ENCODE peak calls at places on chromosomes 2 and 18, in eight cellular contexts. S is psoas muscle, A is HepG2, M is IMR-90, V is transverse colon, P is adipocyte, H is PC-9, N is prostate gland. J is an unnamed sample.

GRCh38 chr2:173187911-173188788 is 112.5 kb downstream of the MAP3K20 start:
- DNase-seq in S (no peak), A (no peak), M (peak; percentile 82), V (no peak), P (peak; percentile 71), H (no peak), N (no peak), J (no peak)

GRCh38 chr2:207531024-207531411 is 1.3 kb downstream of the CREB1 start:
- DNase-seq in S (no peak), A (no peak), M (no peak), V (no peak), P (peak; percentile 51), H (no peak), N (no peak), J (no peak)

GRCh38 chr18:67282796-67283195 is 233.7 kb downstream of the DSEL start:
- DNase-seq in S (no peak), A (no peak), M (peak; percentile 11), V (no peak), P (peak; percentile 69), H (no peak), N (no peak), J (no peak)

GRCh38 chr2:70959851-70960832 is 18.3 kb upstream of the ANKRD53 start:
- DNase-seq in S (no peak), A (no peak), M (no peak), V (no peak), P (no peak), H (no peak), N (no peak), J (no peak)

GRCh38 chr2:120199837-120200499 is 23.2 kb downstream of the TMEM185B start:
- DNase-seq in S (no peak), A (no peak), M (no peak), V (no peak), P (no peak), H (no peak), N (no peak), J (no peak)

GRCh38 chr2:200479617-200480292 is 30.1 kb downstream of the KCTD18 start:
- DNase-seq in S (no peak), A (peak; percentile 75), M (peak; percentile 87), V (no peak), P (peak; percentile 74), H (peak; percentile 41), N (peak; percentile 51), J (no peak)

GRCh38 chr2:72037322-72037721 is 110.3 kb downstream of the CYP26B1 start:
- DNase-seq in S (no peak), A (no peak), M (no peak), V (no peak), P (no peak), H (no peak), N (no peak), J (no peak)

GRCh38 chr18:39486268-39486667 is 1920.7 kb upstream of the CELF4 start:
- DNase-seq in S (no peak), A (no peak), M (no peak), V (no peak), P (no peak), H (no peak), N (no peak), J (no peak)

GRCh38 chr2:157432475-157433106 is 11.3 kb downstream of the CYTIP start:
- DNase-seq in S (no peak), A (no peak), M (no peak), V (no peak), P (no peak), H (no peak), N (no peak), J (no peak)

GRCh38 chr2:70173520-70173919 is 17.3 kb downstream of the C2orf42 start:
- DNase-seq in S (no peak), A (no peak), M (peak; percentile 6), V (no peak), P (no peak), H (no peak), N (no peak), J (no peak)

GRCh38 chr18:46894124-46894523 is 23.2 kb downstream of the PIAS2 start:
- DNase-seq in S (no peak), A (no peak), M (no peak), V (no peak), P (no peak), H (no peak), N (no peak), J (no peak)

GRCh38 chr18:47883771-47884413 is 46.6 kb downstream of the SMAD2 start:
- DNase-seq in S (no peak), A (no peak), M (peak; percentile 76), V (no peak), P (peak; percentile 27), H (no peak), N (no peak), J (no peak)

GRCh38 chr2:64865073-64865830 is 123.9 kb upstream of the SLC1A4 start:
- DNase-seq in S (peak; percentile 79), A (no peak), M (peak; percentile 54), V (peak; percentile 75), P (peak; percentile 90), H (peak; percentile 74), N (peak; percentile 63), J (peak; percentile 71)

GRCh38 chr2:86622878-86623548 is 652 bp downstream of the RNF103 start:
- DNase-seq in S (peak; percentile 82), A (no peak), M (no peak), V (peak; percentile 66), P (peak; percentile 76), H (peak; percentile 64), N (peak; percentile 49), J (no peak)

GRCh38 chr2:88959480-88960204 is 268.2 kb downstream of the RPIA start:
- DNase-seq in S (no peak), A (no peak), M (peak; percentile 12), V (no peak), P (no peak), H (no peak), N (no peak), J (no peak)

GRCh38 chr2:178917555-178917954 is 110.3 kb upstream of the TTN start:
- DNase-seq in S (no peak), A (no peak), M (no peak), V (no peak), P (no peak), H (no peak), N (no peak), J (no peak)

GRCh38 chr2:170820647-170821630 is 4.3 kb downstream of the GAD1 start:
- DNase-seq in S (no peak), A (no peak), M (no peak), V (no peak), P (no peak), H (no peak), N (no peak), J (peak; percentile 60)
- H3K4me3 ChIP-seq in S (peak overlapping the region; percentile 60), A (no peak overlapping the region), M (no peak overlapping the region), V (no peak overlapping the region), P (peak overlapping the region; percentile 21), H (no peak overlapping the region), N (no peak overlapping the region), J (peak overlapping the region; percentile 51)

GRCh38 chr18:70419526-70419925 is 130.7 kb downstream of the SOCS6 start:
- DNase-seq in S (no peak), A (no peak), M (peak; percentile 77), V (no peak), P (peak; percentile 41), H (no peak), N (no peak), J (no peak)
- H3K4me1 ChIP-seq in S (peaks cover 8% of the 10 kb centered on the region), A (peaks cover 58% of the 10 kb centered on the region), M (peaks cover 17% of the 10 kb centered on the region), V (peaks cover 11% of the 10 kb centered on the region), P (peaks cover 35% of the 10 kb centered on the region), H (peaks cover 74% of the 10 kb centered on the region), N (no peaks in the 10 kb centered on the region), J (no peaks in the 10 kb centered on the region)

GRCh38 chr2:158459161-158460003 is 2.6 kb downstream of the PKP4 start:
- DNase-seq in S (no peak), A (peak; percentile 20), M (no peak), V (no peak), P (peak; percentile 11), H (no peak), N (no peak), J (no peak)

GRCh38 chr2:158456309-158457066 is at the start of the genes CCDC148 and PKP4:
- DNase-seq in S (peak; percentile 91), A (peak; percentile 94), M (peak; percentile 89), V (peak; percentile 89), P (peak; percentile 98), H (peak; percentile 87), N (peak; percentile 94), J (peak; percentile 90)

GRCh38 chr2:158457826-158458616 is 1.3 kb downstream of the PKP4 start:
- DNase-seq in S (peak; percentile 81), A (peak; percentile 95), M (peak; percentile 44), V (peak; percentile 85), P (peak; percentile 75), H (peak; percentile 82), N (peak; percentile 76), J (peak; percentile 65)

GRCh38 chr2:158458617-158458920 is 1.8 kb downstream of the PKP4 start:
- DNase-seq in S (no peak), A (peak; percentile 30), M (peak; percentile 26), V (no peak), P (peak; percentile 52), H (no peak), N (no peak), J (no peak)

DNA sequence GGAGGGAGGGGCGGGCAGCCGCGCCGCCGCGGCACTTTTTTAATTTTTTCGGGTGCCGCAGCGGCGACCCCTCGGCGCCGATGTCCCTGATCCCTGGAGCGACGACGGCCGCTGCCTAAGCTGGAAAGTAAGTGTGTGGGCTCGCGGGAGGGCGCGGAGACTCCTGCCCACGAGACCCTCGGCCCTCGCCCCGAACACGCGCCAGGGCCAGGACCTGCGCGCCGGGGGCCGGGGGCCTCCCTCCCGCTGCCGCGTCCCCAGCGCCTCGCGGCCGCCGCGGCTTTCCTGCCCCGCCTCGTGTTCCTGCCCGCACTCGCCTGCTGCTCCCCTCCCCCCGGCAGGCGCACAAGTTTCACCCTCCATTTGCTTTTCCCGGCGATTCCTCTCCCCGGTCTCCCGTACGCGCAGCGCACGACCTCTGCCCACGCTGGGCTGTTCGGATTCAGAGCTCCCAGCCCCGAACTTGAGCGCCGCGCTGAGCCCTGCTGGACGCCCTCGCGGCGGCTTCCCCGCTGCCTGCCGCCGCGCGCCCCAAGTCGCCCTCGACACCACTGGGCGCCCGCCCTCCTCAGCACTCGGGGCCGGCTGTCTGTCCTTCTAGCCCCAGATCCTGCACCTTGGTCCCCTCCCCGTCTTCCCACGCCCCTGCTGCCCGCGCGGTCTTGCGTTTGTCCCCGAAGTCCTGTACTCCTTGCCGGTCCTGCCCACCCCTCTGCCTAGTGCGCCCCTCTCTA is 507 bp downstream of the PKP4 start:
- DNase-seq in S (peak; percentile 74), A (peak; percentile 40), M (peak; percentile 61), V (peak; percentile 63), P (peak; percentile 82), H (peak; percentile 45), N (peak; percentile 28), J (peak; percentile 67)
- H3K9me3 ChIP-seq in S (no peaks in the 10 kb centered on the region), A (no peaks in the 10 kb centered on the region), M (no peaks in the 10 kb centered on the region), V (no peaks in the 10 kb centered on the region), P (no peaks in the 10 kb centered on the region), H (no peaks in the 10 kb centered on the region), N (no peaks in the 10 kb centered on the region), J (no peaks in the 10 kb centered on the region)

DNA sequence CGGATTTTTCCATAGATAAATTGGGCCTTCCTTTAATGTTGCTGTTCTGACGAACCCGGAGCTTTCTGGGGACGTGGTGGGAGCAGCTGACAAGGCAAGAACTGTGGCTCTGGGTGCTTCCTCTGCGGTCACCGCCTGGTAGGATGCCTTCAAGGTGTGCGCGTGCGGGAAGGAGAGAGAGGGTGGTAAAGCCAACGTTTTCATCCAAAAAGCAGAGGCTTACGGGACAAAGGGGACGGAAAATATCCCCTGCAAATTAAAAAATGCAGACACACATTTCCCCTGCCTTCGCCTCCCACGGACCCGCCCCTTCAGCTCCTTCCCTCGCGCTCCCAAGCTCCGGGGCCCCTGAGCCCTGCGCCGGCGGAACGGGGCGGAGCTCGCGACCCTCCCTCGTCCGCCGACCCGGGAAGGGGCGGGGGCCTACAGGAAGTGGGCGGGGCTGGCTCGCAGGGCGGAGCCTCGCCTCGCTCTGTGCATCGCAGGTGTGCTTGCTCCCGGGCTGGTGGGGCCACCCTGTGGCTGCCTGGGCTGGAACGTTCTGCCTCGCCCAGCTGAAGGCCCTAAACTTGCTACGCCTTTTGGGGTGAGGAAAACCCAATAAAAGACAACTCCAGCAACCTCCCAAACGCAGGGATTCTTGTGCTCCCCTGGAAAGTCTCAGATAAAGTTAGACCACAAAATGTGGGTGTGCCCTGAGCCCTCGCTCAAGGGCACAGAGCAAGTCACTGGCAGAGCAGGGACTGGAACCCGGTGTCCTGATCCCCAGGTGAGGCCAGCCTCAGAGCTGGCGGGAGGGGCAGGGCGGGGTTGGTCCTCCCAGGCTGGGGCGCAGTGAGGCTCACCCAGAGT is 25.4 kb upstream of the SLC66A3 start:
- DNase-seq in S (peak; percentile 67), A (peak; percentile 62), M (no peak), V (peak; percentile 87), P (no peak), H (peak; percentile 73), N (peak; percentile 76), J (peak; percentile 85)
- H3K4me3 ChIP-seq in S (peak overlapping the region; percentile 55), A (peak overlapping the region; percentile 64), M (no peak overlapping the region), V (peak overlapping the region; percentile 30), P (peak overlapping the region; percentile 45), H (peak overlapping the region; percentile 49), N (peak overlapping the region; percentile 25), J (peak overlapping the region; percentile 19)